ENCODE peak calls at places on chromosomes 4 and X, in four cellular contexts. V is K562, U is HL-60, T is GM12878. L is an unnamed sample.

GRCh38 chr4:36757623-36758311 is 476.4 kb downstream of the DTHD1 start:
- DNase-seq in V (no peak), U (no peak), T (no peak), L (no peak)

GRCh38 chr4:174550541-174550940 is 28.3 kb upstream of the HPGD start:
- DNase-seq in V (no peak), U (no peak), T (no peak), L (no peak)

GRCh38 chr4:20412072-20412471 is 160.4 kb downstream of the SLIT2 start:
- DNase-seq in V (no peak), U (no peak), T (no peak), L (no peak)

GRCh38 chr4:150127757-150128156 is 49.5 kb downstream of the DCLK2 start:
- DNase-seq in V (no peak), U (no peak), T (no peak), L (no peak)

GRCh38 chr4:15007201-15007600 is 4.9 kb downstream of the CPEB2 start:
- DNase-seq in V (no peak), U (no peak), T (no peak), L (no peak)

GRCh38 chr4:158769175-158769831 is 477 bp downstream of the FNIP2 start:
- DNase-seq in V (no peak), U (no peak), T (no peak), L (peak; percentile 19)

GRCh38 chr4:94304365-94304971 is 38.2 kb downstream of the HPGDS start:
- DNase-seq in V (peak; percentile 15), U (no peak), T (no peak), L (no peak)

GRCh38 chr4:145907363-145907762 is 31.3 kb downstream of the ZNF827 start:
- DNase-seq in V (no peak), U (no peak), T (no peak), L (no peak)

GRCh38 chr4:45539142-45539814 is 584.6 kb downstream of the GABRG1 start:
- DNase-seq in V (no peak), U (no peak), T (no peak), L (no peak)

GRCh38 chr4:106222548-106222947 is 93.5 kb downstream of the TBCK start:
- DNase-seq in V (no peak), U (no peak), T (no peak), L (no peak)

GRCh38 chrX:74291577-74291963 is 12.4 kb upstream of the ZCCHC13 start:
- DNase-seq in V (peak; percentile 21), U (peak; percentile 10), T (no peak), L (no peak)

GRCh38 chr4:88284378-88285234 is at the start of gene PPM1K:
- DNase-seq in V (peak; percentile 97), U (peak; percentile 91), T (peak; percentile 93), L (peak; percentile 79)
- TF ChIP-seq POLR2AphosphoS5 in V (no peak), U (peak; percentile 23), T (peak; percentile 85), L (peak; percentile 45)

DNA sequence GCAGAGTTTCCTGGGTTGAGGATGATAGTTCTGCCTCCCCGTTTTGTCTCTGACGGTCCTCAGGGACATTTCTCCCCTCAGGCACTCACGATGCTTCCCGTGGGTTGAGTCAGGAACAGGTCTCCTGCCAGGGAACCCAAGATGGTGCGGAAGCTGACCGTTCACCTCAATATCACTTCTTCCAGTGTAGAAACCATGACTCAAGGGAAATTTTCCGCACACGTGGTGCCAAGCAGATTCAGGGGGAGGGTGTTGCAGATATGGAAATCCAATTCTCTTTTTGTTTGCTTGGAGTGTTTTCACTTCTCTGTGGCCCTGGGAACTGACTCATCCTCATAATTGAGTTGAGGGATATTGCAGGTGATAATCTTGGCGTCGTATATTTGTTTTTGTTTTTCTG is 46.7 kb downstream of the CXorf49B start:
- DNase-seq in V (no peak), U (no peak), T (no peak), L (no peak)
- TF ChIP-seq SPI1 in V (no peak), U (no peak), T (no peak), L (no peak)

GRCh38 chr4:88807499-88807898 is 109.9 kb upstream of the NAP1L5 start:
- DNase-seq in V (no peak), U (no peak), T (no peak), L (no peak)
- TF ChIP-seq POLR2AphosphoS5 in V (no peak), U (no peak), T (no peak), L (no peak)

DNA sequence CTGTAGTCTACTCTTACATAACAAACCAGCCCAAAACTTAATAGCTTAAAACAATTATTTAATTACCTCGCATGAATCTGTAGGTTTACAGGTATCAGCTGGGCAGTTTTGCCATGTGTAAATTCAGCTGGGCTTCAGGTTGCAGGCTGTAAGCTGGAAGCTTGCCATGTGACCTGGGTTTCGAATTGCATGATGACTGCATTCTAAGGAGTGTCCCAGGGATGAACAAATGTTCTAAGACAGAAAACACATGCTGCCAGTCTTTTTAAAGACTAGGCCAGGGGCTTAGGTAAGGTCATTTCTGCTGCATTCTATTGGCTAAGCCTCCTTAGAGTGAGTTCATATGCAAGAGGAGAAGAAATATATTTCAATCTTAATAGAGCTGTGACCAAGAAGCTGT is 44.8 kb downstream of the GRIA2 start:
- DNase-seq in V (no peak), U (no peak), T (no peak), L (no peak)
- TF ChIP-seq SPI1 in V (no peak), U (no peak), T (no peak), L (no peak)

GRCh38 chrX:136106920-136107534 is 40.3 kb upstream of the FHL1 start:
- DNase-seq in V (peak; percentile 13), U (no peak), T (no peak), L (no peak)

GRCh38 chrX:136112286-136112685 is 35.0 kb upstream of the FHL1 start:
- DNase-seq in V (no peak), U (no peak), T (no peak), L (no peak)

GRCh38 chrX:136115124-136115908 is 32.0 kb upstream of the FHL1 start:
- DNase-seq in V (no peak), U (no peak), T (no peak), L (no peak)

GRCh38 chrX:136115909-136116297 is 31.4 kb upstream of the FHL1 start:
- DNase-seq in V (no peak), U (no peak), T (no peak), L (no peak)

DNA sequence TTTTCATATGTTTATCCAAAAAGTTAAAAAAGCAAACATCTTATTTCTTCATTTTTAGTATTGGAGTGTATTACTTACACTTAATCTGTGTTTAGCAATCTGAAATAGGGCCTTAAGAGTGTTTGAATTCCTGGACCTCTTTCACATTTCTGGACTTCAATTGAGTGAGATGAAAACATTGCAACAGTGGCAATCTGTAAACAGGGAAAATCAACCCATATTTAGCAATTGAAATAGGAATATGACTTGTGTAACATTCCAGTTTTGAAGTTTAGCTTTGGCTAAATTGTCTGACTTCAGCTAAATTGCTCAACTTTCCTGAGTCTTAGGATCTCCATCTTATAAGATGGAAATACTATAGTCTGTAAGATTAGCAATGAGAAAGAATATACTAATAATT is 34.6 kb upstream of the FHL1 start:
- DNase-seq in V (no peak), U (no peak), T (no peak), L (no peak)
- TF ChIP-seq POLR2AphosphoS5 in V (no peak), U (no peak), T (no peak), L (no peak)